ENCODE peak calls at places on chromosome 18, in seven cellular contexts. One of them, this sample, is unnamed.

GRCh38 chr18:41266616-41267015 is 688.4 kb upstream of the PIK3C3 start:
- DNase-seq in IMR-90: peak
- DNase-seq in mesendoderm: no peak
- DNase-seq in H9: no peak
- DNase-seq in H1: no peak
- DNase-seq in mesenchymal stem cell: peak
- DNase-seq in trophoblast cell: no peak
- DNase-seq in this sample: no peak

GRCh38 chr18:36402765-36403396 is 105.4 kb downstream of the FHOD3 start:
- DNase-seq in IMR-90: peak
- DNase-seq in mesendoderm: peak
- DNase-seq in H9: peak
- DNase-seq in H1: no peak
- DNase-seq in mesenchymal stem cell: no peak
- DNase-seq in trophoblast cell: no peak
- DNase-seq in this sample: no peak

GRCh38 chr18:57122906-57123510 is 23.9 kb upstream of the BOD1L2 start:
- DNase-seq in IMR-90: no peak
- DNase-seq in mesendoderm: peak
- DNase-seq in H9: peak
- DNase-seq in H1: no peak
- DNase-seq in mesenchymal stem cell: no peak
- DNase-seq in trophoblast cell: no peak
- DNase-seq in this sample: no peak

GRCh38 chr18:5729983-5730699 is 165.2 kb downstream of the TMEM200C start:
- DNase-seq in IMR-90: no peak
- DNase-seq in mesendoderm: no peak
- DNase-seq in H9: no peak
- DNase-seq in H1: no peak
- DNase-seq in mesenchymal stem cell: no peak
- DNase-seq in trophoblast cell: no peak
- DNase-seq in this sample: no peak

GRCh38 chr18:1261054-1261453 is 356.4 kb downstream of the ADCYAP1 start:
- DNase-seq in IMR-90: no peak
- DNase-seq in mesendoderm: no peak
- DNase-seq in H9: no peak
- DNase-seq in H1: no peak
- DNase-seq in mesenchymal stem cell: no peak
- DNase-seq in trophoblast cell: no peak
- DNase-seq in this sample: no peak

GRCh38 chr18:37334494-37335125 is 231.0 kb downstream of the CELF4 start:
- DNase-seq in IMR-90: peak
- DNase-seq in mesendoderm: peak
- DNase-seq in H9: no peak
- DNase-seq in H1: no peak
- DNase-seq in mesenchymal stem cell: no peak
- DNase-seq in trophoblast cell: no peak
- DNase-seq in this sample: peak

GRCh38 chr18:30997223-30997622 is 45.3 kb downstream of the DSC3 start:
- DNase-seq in IMR-90: no peak
- DNase-seq in mesendoderm: peak
- DNase-seq in H9: no peak
- DNase-seq in H1: no peak
- DNase-seq in mesenchymal stem cell: no peak
- DNase-seq in trophoblast cell: no peak
- DNase-seq in this sample: no peak

GRCh38 chr18:5746844-5747243 is 148.5 kb downstream of the TMEM200C start:
- DNase-seq in IMR-90: no peak
- DNase-seq in mesendoderm: peak
- DNase-seq in H9: no peak
- DNase-seq in H1: no peak
- DNase-seq in mesenchymal stem cell: no peak
- DNase-seq in trophoblast cell: no peak
- DNase-seq in this sample: no peak

GRCh38 chr18:11658989-11659388 is 30.1 kb upstream of the GNAL start:
- DNase-seq in IMR-90: no peak
- DNase-seq in mesendoderm: peak
- DNase-seq in H9: peak
- DNase-seq in H1: no peak
- DNase-seq in mesenchymal stem cell: no peak
- DNase-seq in trophoblast cell: no peak
- DNase-seq in this sample: no peak

GRCh38 chr18:34764451-34764850 is 54.4 kb downstream of the DTNA start:
- DNase-seq in IMR-90: no peak
- DNase-seq in mesendoderm: no peak
- DNase-seq in H9: no peak
- DNase-seq in H1: no peak
- DNase-seq in mesenchymal stem cell: no peak
- DNase-seq in trophoblast cell: no peak
- DNase-seq in this sample: no peak

GRCh38 chr18:23306842-23307241 is 146.2 kb upstream of the RIOK3 start:
- DNase-seq in IMR-90: no peak
- DNase-seq in mesendoderm: no peak
- DNase-seq in H9: no peak
- DNase-seq in H1: no peak
- DNase-seq in mesenchymal stem cell: no peak
- DNase-seq in trophoblast cell: no peak
- DNase-seq in this sample: no peak

GRCh38 chr18:11689972-11690570 is 1.0 kb downstream of the GNAL start:
- DNase-seq in IMR-90: peak
- DNase-seq in mesendoderm: peak
- DNase-seq in H9: peak
- DNase-seq in H1: no peak
- DNase-seq in mesenchymal stem cell: peak
- DNase-seq in trophoblast cell: no peak
- DNase-seq in this sample: no peak

GRCh38 chr18:58315739-58316215 is 271.8 kb downstream of the NEDD4L start:
- DNase-seq in IMR-90: no peak
- DNase-seq in mesendoderm: no peak
- DNase-seq in H9: no peak
- DNase-seq in H1: no peak
- DNase-seq in mesenchymal stem cell: no peak
- DNase-seq in trophoblast cell: no peak
- DNase-seq in this sample: no peak

GRCh38 chr18:26771524-26771923 is 94.0 kb downstream of the AQP4 start:
- DNase-seq in IMR-90: no peak
- DNase-seq in mesendoderm: peak
- DNase-seq in H9: peak
- DNase-seq in H1: no peak
- DNase-seq in mesenchymal stem cell: no peak
- DNase-seq in trophoblast cell: no peak
- DNase-seq in this sample: no peak

GRCh38 chr18:12421732-12422131 is 14.0 kb downstream of the PRELID3A start:
- DNase-seq in IMR-90: no peak
- DNase-seq in mesendoderm: peak
- DNase-seq in H9: no peak
- DNase-seq in H1: no peak
- DNase-seq in mesenchymal stem cell: no peak
- DNase-seq in trophoblast cell: no peak
- DNase-seq in this sample: no peak

GRCh38 chr18:34659579-34660517 is 50.2 kb upstream of the DTNA start:
- DNase-seq in IMR-90: peak
- DNase-seq in mesendoderm: peak
- DNase-seq in H9: peak
- DNase-seq in H1: no peak
- DNase-seq in mesenchymal stem cell: peak
- DNase-seq in trophoblast cell: peak
- DNase-seq in this sample: peak

GRCh38 chr18:3889803-3890202 is 439.8 kb downstream of the TGIF1 start:
- DNase-seq in IMR-90: peak
- DNase-seq in mesendoderm: no peak
- DNase-seq in H9: no peak
- DNase-seq in H1: no peak
- DNase-seq in mesenchymal stem cell: peak
- DNase-seq in trophoblast cell: no peak
- DNase-seq in this sample: no peak

GRCh38 chr18:34710430-34711386 is 610 bp downstream of the DTNA start:
- DNase-seq in IMR-90: peak
- DNase-seq in mesendoderm: no peak
- DNase-seq in H9: no peak
- DNase-seq in H1: no peak
- DNase-seq in mesenchymal stem cell: peak
- DNase-seq in trophoblast cell: no peak
- DNase-seq in this sample: no peak

GRCh38 chr18:79572093-79572780 is 107.4 kb upstream of the CTDP1 start:
- DNase-seq in IMR-90: no peak
- DNase-seq in mesendoderm: no peak
- DNase-seq in H9: no peak
- DNase-seq in H1: peak
- DNase-seq in mesenchymal stem cell: no peak
- DNase-seq in trophoblast cell: no peak
- DNase-seq in this sample: no peak
- H3K18ac ChIP-seq in IMR-90: no peak
- H3K18ac ChIP-seq in mesendoderm: no peak
- H3K18ac ChIP-seq in H9: no peak
- H3K18ac ChIP-seq in H1: no peak
- H3K18ac ChIP-seq in mesenchymal stem cell: no peak
- H3K18ac ChIP-seq in trophoblast cell: no peak
- H3K18ac ChIP-seq in this sample: no peak

GRCh38 chr18:48521723-48522122 is 17.1 kb upstream of the CTIF start:
- DNase-seq in IMR-90: no peak
- DNase-seq in mesendoderm: no peak
- DNase-seq in H9: no peak
- DNase-seq in H1: no peak
- DNase-seq in mesenchymal stem cell: no peak
- DNase-seq in trophoblast cell: no peak
- DNase-seq in this sample: peak
- H2BK5ac ChIP-seq in IMR-90: no peak
- H2BK5ac ChIP-seq in mesendoderm: no peak
- H2BK5ac ChIP-seq in H9: no peak
- H2BK5ac ChIP-seq in H1: no peak
- H2BK5ac ChIP-seq in mesenchymal stem cell: no peak
- H2BK5ac ChIP-seq in trophoblast cell: no peak
- H2BK5ac ChIP-seq in this sample: no peak

GRCh38 chr18:25647404-25647803 is 295.4 kb upstream of the ZNF521 start:
- DNase-seq in IMR-90: no peak
- DNase-seq in mesendoderm: no peak
- DNase-seq in H9: no peak
- DNase-seq in H1: no peak
- DNase-seq in mesenchymal stem cell: no peak
- DNase-seq in trophoblast cell: no peak
- DNase-seq in this sample: no peak

GRCh38 chr18:25650201-25650941 is 298.4 kb upstream of the ZNF521 start:
- DNase-seq in IMR-90: peak
- DNase-seq in mesendoderm: no peak
- DNase-seq in H9: no peak
- DNase-seq in H1: no peak
- DNase-seq in mesenchymal stem cell: peak
- DNase-seq in trophoblast cell: no peak
- DNase-seq in this sample: no peak

GRCh38 chr18:25648724-25649260 is 296.8 kb upstream of the ZNF521 start:
- DNase-seq in IMR-90: peak
- DNase-seq in mesendoderm: no peak
- DNase-seq in H9: no peak
- DNase-seq in H1: no peak
- DNase-seq in mesenchymal stem cell: no peak
- DNase-seq in trophoblast cell: no peak
- DNase-seq in this sample: no peak

GRCh38 chr18:25646971-25647370 is 295.0 kb upstream of the ZNF521 start:
- DNase-seq in IMR-90: peak
- DNase-seq in mesendoderm: no peak
- DNase-seq in H9: no peak
- DNase-seq in H1: no peak
- DNase-seq in mesenchymal stem cell: no peak
- DNase-seq in trophoblast cell: no peak
- DNase-seq in this sample: no peak

GRCh38 chr18:25651553-25651952 is 299.6 kb upstream of the ZNF521 start:
- DNase-seq in IMR-90: no peak
- DNase-seq in mesendoderm: no peak
- DNase-seq in H9: no peak
- DNase-seq in H1: no peak
- DNase-seq in mesenchymal stem cell: no peak
- DNase-seq in trophoblast cell: no peak
- DNase-seq in this sample: no peak
- H3K18ac ChIP-seq in IMR-90: peak
- H3K18ac ChIP-seq in mesendoderm: no peak
- H3K18ac ChIP-seq in H9: no peak
- H3K18ac ChIP-seq in H1: no peak
- H3K18ac ChIP-seq in mesenchymal stem cell: peak
- H3K18ac ChIP-seq in trophoblast cell: no peak
- H3K18ac ChIP-seq in this sample: no peak

DNA sequence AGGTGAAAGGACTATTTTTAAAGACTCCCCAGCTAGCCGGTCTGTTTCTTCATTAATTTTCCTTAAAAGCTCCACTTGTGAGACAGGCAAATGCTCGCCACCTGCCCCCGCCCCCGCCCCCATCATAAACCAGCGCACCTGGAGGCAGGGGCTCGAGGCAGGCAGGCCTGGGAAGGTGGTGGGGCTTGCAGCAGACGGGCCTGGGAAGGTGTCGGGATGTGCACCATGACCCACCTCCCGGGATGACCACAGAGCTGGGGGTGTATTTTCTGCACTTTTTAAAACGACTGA is 80.8 kb upstream of the CTDP1 start:
- DNase-seq in IMR-90: no peak
- DNase-seq in mesendoderm: no peak
- DNase-seq in H9: no peak
- DNase-seq in H1: no peak
- DNase-seq in mesenchymal stem cell: no peak
- DNase-seq in trophoblast cell: no peak
- DNase-seq in this sample: no peak
- H2BK5ac ChIP-seq in IMR-90: no peak
- H2BK5ac ChIP-seq in mesendoderm: no peak
- H2BK5ac ChIP-seq in H9: no peak
- H2BK5ac ChIP-seq in H1: no peak
- H2BK5ac ChIP-seq in mesenchymal stem cell: no peak
- H2BK5ac ChIP-seq in trophoblast cell: no peak
- H2BK5ac ChIP-seq in this sample: peak

DNA sequence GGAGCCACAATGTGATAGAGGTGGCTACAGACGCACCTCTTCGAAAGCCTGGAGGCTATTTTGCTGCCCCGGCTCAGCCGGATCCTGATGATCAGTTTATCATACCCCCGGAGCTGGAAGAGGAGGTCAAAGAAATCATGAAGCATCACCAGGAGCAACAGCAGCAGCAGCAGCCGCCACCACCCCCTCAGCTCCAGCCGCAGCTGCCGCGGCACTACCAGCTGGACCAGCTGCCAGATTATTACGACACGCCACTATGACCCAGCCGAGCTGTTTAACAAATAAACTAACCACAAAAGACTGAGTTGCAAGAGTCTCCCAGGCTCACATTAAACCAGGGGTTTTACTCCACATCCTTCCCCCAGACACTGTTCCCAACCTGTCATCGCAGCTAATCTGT is 263.8 kb downstream of the PHLPP1 start:
- DNase-seq in IMR-90: peak
- DNase-seq in mesendoderm: no peak
- DNase-seq in H9: no peak
- DNase-seq in H1: no peak
- DNase-seq in mesenchymal stem cell: peak
- DNase-seq in trophoblast cell: peak
- DNase-seq in this sample: no peak
- H3K18ac ChIP-seq in IMR-90: no peak
- H3K18ac ChIP-seq in mesendoderm: no peak
- H3K18ac ChIP-seq in H9: no peak
- H3K18ac ChIP-seq in H1: no peak
- H3K18ac ChIP-seq in mesenchymal stem cell: no peak
- H3K18ac ChIP-seq in trophoblast cell: no peak
- H3K18ac ChIP-seq in this sample: no peak